ENCODE peak calls at places on chromosomes 4 and X, in five cellular contexts. Y is ureter, T is bronchial epithelial cell, L is left cardiac atrium, W is heart left ventricle. N is an unnamed sample.

GRCh38 chrX:17930850-17931249 is 69.8 kb upstream of the RAI2 start:
- DNase-seq in L (no peak), Y (no peak), W (no peak), T (no peak), N (no peak)

GRCh38 chr4:181939199-181939945 is 303.8 kb upstream of the TENM3 start:
- DNase-seq in Y (no peak), L (no peak), T (no peak), W (no peak), N (no peak)

GRCh38 chr4:119136541-119136940 is 909 bp downstream of the MYOZ2 start:
- DNase-seq in L (no peak), W (no peak), Y (no peak), T (no peak), N (no peak)

GRCh38 chr4:25552580-25553271 is 102.9 kb upstream of the SLC34A2 start:
- DNase-seq in T (no peak), Y (peak), L (no peak), W (peak), N (no peak)

GRCh38 chr4:6200922-6201362 is 593 bp upstream of the JAKMIP1 start:
- DNase-seq in T (peak), Y (no peak), W (no peak), L (no peak), N (no peak)

GRCh38 chr4:154612472-154613414 is at the start of gene FGG:
- DNase-seq in Y (no peak), L (no peak), W (no peak), T (no peak), N (no peak)

GRCh38 chr4:108171541-108172230 is 3.0 kb upstream of the LEF1 start:
- DNase-seq in L (no peak), W (no peak), Y (no peak), T (no peak), N (no peak)

GRCh38 chr4:127870688-127871087 is 10.0 kb upstream of the PLK4 start:
- DNase-seq in Y (no peak), W (no peak), T (peak), L (peak), N (peak)

GRCh38 chr4:5710065-5710961 is 688 bp upstream of the EVC start:
- DNase-seq in T (peak), Y (no peak), W (no peak), L (no peak), N (no peak)

GRCh38 chr4:84582988-84583870 is at the start of gene CDS1:
- DNase-seq in Y (peak), L (peak), T (peak), W (peak), N (no peak)

GRCh38 chr4:158314756-158315487 is 104.6 kb downstream of the TMEM144 start:
- DNase-seq in L (no peak), W (no peak), T (peak), Y (no peak), N (peak)

N was measured in AG04449.